ENCODE peak calls at places on chromosomes 5 and 9, in seven cellular contexts. F is BJ; N is CD4-positive, alpha-beta T cell; J is mammary epithelial cell; B is fibroblast of pulmonary artery; K is HFF-Myc; W is spleen. I is an unnamed sample.

GRCh38 chr9:4048441-4048840 is 251.4 kb downstream of the GLIS3 start:
- DNase-seq in F (peak), N (no peak), J (no peak), B (peak), K (peak), W (no peak), I (no peak)

GRCh38 chr5:13993926-13994325 is 49.4 kb upstream of the DNAH5 start:
- DNase-seq in F (no peak), N (no peak), J (no peak), B (no peak), K (no peak), W (no peak), I (no peak)

GRCh38 chr5:98735806-98736507 is 37.5 kb upstream of the RGMB start:
- DNase-seq in F (peak), N (no peak), J (peak), B (peak), K (no peak), W (no peak), I (no peak)

GRCh38 chr9:83403864-83404263 is 134.3 kb downstream of the FRMD3 start:
- DNase-seq in F (peak), N (no peak), J (peak), B (peak), K (peak), W (no peak), I (no peak)

GRCh38 chr5:170565077-170565476 is 61.3 kb downstream of the KCNIP1 start:
- DNase-seq in F (no peak), N (no peak), J (no peak), B (no peak), K (no peak), W (no peak), I (no peak)

GRCh38 chr5:140113180-140113698 is 670 bp upstream of the PURA start:
- DNase-seq in F (no peak), N (no peak), J (no peak), B (no peak), K (no peak), W (no peak), I (peak)

GRCh38 chr5:93184041-93184440 is 397.0 kb downstream of the NR2F1-AS1 start:
- DNase-seq in F (no peak), N (no peak), J (no peak), B (no peak), K (no peak), W (no peak), I (no peak)

GRCh38 chr9:2729003-2729402 is 11.7 kb downstream of the KCNV2 start:
- DNase-seq in F (no peak), N (no peak), J (peak), B (peak), K (peak), W (no peak), I (no peak)

GRCh38 chr9:97710356-97711222 is 13.4 kb upstream of the XPA start:
- DNase-seq in F (no peak), N (peak), J (peak), B (peak), K (peak), W (no peak), I (peak)

GRCh38 chr9:114405294-114406034 is 17.7 kb upstream of the AKNA start:
- DNase-seq in F (no peak), N (peak), J (peak), B (peak), K (no peak), W (peak), I (peak)
- TF ChIP-seq CTCF in F (peak), N (peak), J (peak), B (peak), K (peak), W (peak), I (peak)

DNA sequence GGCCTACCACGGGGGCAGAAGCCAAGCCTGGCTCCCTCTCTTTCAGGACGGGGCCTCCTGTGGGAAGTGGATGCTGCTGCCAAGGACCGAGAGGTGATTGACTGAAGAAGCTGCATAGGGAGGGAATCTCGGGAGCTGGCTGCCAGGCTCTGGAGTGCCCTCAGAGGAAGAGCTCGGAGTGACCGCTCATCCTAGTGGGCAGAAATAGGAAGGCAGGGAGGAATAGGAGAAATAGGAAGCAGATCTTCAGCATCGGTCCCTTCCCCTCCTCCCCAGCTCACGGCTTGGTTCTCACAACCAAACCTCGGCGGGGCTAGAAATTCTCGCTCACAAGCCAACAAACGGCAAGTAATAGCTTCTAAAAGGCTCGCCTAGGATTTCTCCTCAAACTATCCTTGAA is 159.9 kb upstream of the RAI14 start:
- DNase-seq in F (no peak), N (no peak), J (no peak), B (no peak), K (no peak), W (no peak), I (no peak)
- TF ChIP-seq CTCF in F (peak), N (no peak), J (no peak), B (no peak), K (no peak), W (no peak), I (no peak)

DNA sequence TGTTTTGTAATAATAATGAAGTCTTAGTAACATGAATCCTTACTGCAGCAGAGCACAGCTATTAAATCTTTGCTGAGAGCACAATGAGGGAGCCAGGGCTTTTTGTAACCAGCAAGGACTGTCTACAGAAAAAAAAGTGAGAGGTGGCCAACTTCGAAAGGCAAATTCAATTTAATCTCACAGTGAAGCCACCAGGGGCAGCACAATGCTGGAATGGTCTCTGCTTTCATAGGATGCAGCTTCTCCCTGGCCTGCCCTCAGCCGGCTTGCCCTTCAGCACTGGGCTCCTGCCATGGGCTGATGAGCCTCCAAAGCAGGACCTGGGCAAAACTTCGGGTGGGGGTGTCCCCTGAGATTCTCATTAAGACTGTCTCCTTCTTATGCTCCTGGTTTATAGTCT is 134.3 kb downstream of the GNAQ start:
- DNase-seq in F (no peak), N (no peak), J (no peak), B (peak), K (peak), W (no peak), I (no peak)
- TF ChIP-seq CTCF in F (peak), N (no peak), J (peak), B (peak), K (peak), W (no peak), I (no peak)

GRCh38 chr5:132865668-132866341 is 464 bp downstream of the GDF9 start:
- DNase-seq in F (no peak), N (no peak), J (no peak), B (no peak), K (no peak), W (no peak), I (no peak)

GRCh38 chr5:132867046-132867451 is 607 bp downstream of the UQCRQ start:
- DNase-seq in F (no peak), N (no peak), J (no peak), B (no peak), K (no peak), W (no peak), I (no peak)

GRCh38 chr5:132868754-132869153 is 2.3 kb downstream of the UQCRQ start:
- DNase-seq in F (no peak), N (no peak), J (no peak), B (no peak), K (no peak), W (no peak), I (no peak)

GRCh38 chr5:132870801-132871200 is 2.7 kb upstream of the LEAP2 start:
- DNase-seq in F (no peak), N (no peak), J (no peak), B (no peak), K (no peak), W (no peak), I (no peak)

GRCh38 chr5:132866342-132867045 is at the start of the genes GDF9 and UQCRQ:
- DNase-seq in F (peak), N (peak), J (peak), B (peak), K (peak), W (peak), I (peak)
- TF ChIP-seq CTCF in F (peak), N (no peak), J (peak), B (peak), K (no peak), W (peak), I (peak)

DNA sequence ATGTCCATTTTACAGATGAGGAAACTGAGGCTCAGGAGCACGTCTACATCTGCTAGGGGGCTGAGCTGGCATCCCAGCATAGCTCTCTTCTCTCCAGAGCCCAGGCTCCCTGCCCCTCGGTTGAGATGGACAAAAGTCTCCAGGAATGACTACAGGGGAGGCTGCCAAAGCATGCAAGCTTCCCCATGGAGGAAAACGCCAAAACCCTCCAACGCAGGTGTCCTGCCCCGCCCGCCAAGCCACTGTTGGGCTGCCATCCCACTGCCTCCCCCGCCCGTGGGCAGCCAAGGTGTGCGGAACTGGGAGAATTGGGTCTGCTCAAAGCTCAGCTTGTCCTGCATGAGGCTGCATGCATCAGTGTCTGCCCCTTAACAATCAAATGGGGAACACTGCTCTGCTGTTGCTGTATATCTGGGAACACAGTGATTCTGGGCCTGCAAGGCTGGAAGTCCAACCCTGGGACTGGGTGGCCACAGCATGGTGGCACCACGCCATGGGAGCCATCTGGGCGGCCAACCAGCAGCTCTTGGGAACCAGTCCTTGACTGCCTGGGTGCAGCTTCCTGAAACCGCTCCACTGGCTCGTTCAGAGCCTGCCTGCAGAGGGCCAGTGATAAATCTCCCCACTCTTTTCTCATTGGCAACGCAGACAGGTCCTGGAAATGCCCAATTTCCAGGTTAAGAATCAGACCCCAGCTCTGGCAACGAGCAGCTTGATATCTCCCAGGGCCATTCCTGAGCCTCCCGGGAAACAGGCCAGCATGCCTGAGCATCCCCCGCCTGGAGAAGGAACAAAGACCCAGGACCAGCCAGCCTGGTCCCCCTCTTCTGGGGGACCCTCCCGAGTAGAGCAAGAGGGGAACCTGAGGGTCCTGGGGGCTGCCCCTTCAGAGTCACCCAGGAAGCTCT is 3.5 kb downstream of the RALGDS start:
- DNase-seq in F (no peak), N (no peak), J (no peak), B (no peak), K (no peak), W (peak), I (no peak)
- TF ChIP-seq CTCF in F (no peak), N (no peak), J (no peak), B (no peak), K (no peak), W (no peak), I (no peak)

DNA sequence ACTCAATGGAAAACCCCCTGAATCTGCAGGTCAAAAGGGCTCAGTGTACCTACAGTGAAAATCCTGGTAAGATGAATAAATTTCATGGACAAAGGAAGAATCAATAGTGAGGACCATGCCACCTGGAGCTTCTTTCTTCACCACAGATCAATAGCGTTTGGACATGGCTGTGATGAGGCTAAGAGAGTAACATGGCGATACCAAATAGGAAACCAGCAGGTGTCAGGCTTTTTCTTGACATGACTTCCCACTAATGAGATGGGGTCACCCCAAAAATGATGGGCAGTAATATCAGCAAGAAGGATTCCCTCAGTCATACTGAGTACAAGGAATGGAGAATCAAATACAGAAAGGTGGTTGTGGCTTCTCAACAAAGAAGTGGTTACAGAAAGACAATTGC is 208.5 kb upstream of the PLPPR1 start:
- DNase-seq in F (no peak), N (no peak), J (no peak), B (no peak), K (no peak), W (no peak), I (no peak)
- TF ChIP-seq CTCF in F (no peak), N (no peak), J (no peak), B (no peak), K (no peak), W (no peak), I (no peak)

GRCh38 chr9:130432796-130433167 is 12.0 kb upstream of the ASS1 start:
- DNase-seq in F (no peak), N (no peak), J (no peak), B (no peak), K (no peak), W (no peak), I (no peak)
- TF ChIP-seq CTCF in F (no peak), N (no peak), J (no peak), B (no peak), K (no peak), W (no peak), I (no peak)

DNA sequence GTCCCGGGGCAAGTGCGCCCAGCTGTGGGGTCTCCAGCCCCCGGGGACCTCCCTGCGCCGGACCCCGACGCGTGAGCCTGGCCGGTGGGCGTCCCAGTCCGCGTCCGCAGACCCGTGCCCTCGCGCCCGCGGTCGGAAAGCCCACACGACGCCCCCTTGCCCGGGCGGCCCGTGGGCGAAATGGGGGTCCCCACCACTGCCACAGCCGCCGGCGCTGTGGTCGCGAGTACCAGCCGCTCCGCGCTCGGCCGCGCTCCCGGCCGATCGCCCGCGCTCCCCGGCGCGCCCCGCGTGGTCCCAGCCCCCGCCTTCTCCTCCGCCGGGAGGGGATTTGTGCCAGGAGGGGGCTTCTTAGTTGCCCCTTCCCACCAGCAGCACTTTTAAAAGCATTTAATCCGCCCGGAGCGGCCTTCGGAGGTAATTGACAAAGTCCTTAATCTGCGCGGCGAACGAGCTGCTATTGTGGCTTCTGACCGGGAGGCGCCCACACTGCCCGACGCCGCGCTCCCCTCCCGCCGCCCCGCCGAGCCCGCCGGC is 426 bp upstream of the FIBCD1 start:
- DNase-seq in F (no peak), N (no peak), J (no peak), B (no peak), K (no peak), W (no peak), I (no peak)
- TF ChIP-seq CTCF in F (no peak), N (no peak), J (no peak), B (no peak), K (no peak), W (no peak), I (no peak)

DNA sequence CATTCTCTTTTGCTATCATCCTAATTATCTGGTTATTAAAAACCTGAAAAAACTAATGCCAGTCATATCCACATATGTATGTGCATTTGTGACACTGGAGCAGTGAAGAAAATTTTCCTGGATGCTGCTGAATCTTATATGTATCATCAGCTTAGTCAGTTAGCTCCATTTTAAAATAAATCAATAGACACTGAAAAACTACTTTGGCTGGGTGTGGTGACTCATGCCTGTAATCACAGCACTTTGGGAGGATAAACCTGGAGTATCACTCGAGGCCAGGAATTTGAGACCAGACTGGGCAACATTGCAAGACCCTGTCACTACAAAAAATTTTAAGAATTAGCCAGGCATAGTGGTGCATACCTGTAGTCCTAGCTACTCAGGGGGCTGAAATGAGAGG is 511.0 kb upstream of the TLE4 start:
- DNase-seq in F (no peak), N (no peak), J (peak), B (no peak), K (no peak), W (no peak), I (no peak)
- TF ChIP-seq CTCF in F (no peak), N (no peak), J (no peak), B (no peak), K (no peak), W (no peak), I (no peak)

GRCh38 chr5:178232124-178232919 is at the start of gene PHYKPL:
- DNase-seq in F (no peak), N (peak), J (peak), B (peak), K (no peak), W (peak), I (peak)
- TF ChIP-seq CTCF in F (peak), N (no peak), J (peak), B (no peak), K (no peak), W (peak), I (no peak)

I was measured in GM13976.